ENCODE peak calls at places on chromosomes 5 and 9, in five cellular contexts. C is thoracic aorta, R is transverse colon, I is fibroblast of lung, X is neural progenitor cell. S is an unnamed sample. For H3K9me3, the result is how much of the 10 kb centered on the place peaks cover.

GRCh38 chr9:87867391-87867790 is 15.3 kb upstream of the SPATA31E1 start:
- DNase-seq in C (no peak), R (no peak), I (no peak), X (no peak), S (no peak)

GRCh38 chr5:34712565-34712964 is 56.4 kb downstream of the RAI14 start:
- DNase-seq in C (no peak), R (no peak), I (no peak), X (no peak), S (no peak)

GRCh38 chr9:87519415-87519989 is 21.8 kb downstream of the DAPK1 start:
- DNase-seq in C (no peak), R (no peak), I (no peak), X (no peak), S (no peak)

GRCh38 chr5:124332273-124332672 is 414.2 kb downstream of the ZNF608 start:
- DNase-seq in C (no peak), R (no peak), I (no peak), X (no peak), S (no peak)

GRCh38 chr9:8895498-8896224 is 1096.1 kb upstream of the DMAC1 start:
- DNase-seq in C (no peak), R (no peak), I (peak), X (peak), S (no peak)

GRCh38 chr5:39892708-39893107 is 467.9 kb upstream of the DAB2 start:
- DNase-seq in C (no peak), R (no peak), I (no peak), X (no peak), S (no peak)

GRCh38 chr9:79221084-79221483 is 350.7 kb upstream of the TLE4 start:
- DNase-seq in C (no peak), R (no peak), I (peak), X (no peak), S (no peak)

GRCh38 chr5:30937070-30937469 is 256.4 kb upstream of the CDH6 start:
- DNase-seq in C (no peak), R (no peak), I (no peak), X (no peak), S (no peak)

GRCh38 chr5:40165789-40166728 is 513.7 kb upstream of the PTGER4 start:
- DNase-seq in C (no peak), R (no peak), I (peak), X (peak), S (no peak)

GRCh38 chr5:131379071-131379538 is 115.3 kb downstream of the CDC42SE2 start:
- DNase-seq in C (no peak), R (no peak), I (peak), X (no peak), S (no peak)

GRCh38 chr5:139273322-139273571 is 20.3 kb upstream of the MATR3 start:
- DNase-seq in C (no peak), R (no peak), I (no peak), X (peak), S (no peak)

GRCh38 chr5:55923177-55923872 is 71.4 kb downstream of the IL6ST start:
- DNase-seq in C (no peak), R (no peak), I (no peak), X (peak), S (no peak)

GRCh38 chr5:177095088-177095669 is 8.5 kb downstream of the FGFR4 start:
- DNase-seq in C (no peak), R (no peak), I (no peak), X (no peak), S (no peak)

GRCh38 chr5:32061236-32061635 is 112.9 kb downstream of the GOLPH3 start:
- DNase-seq in C (no peak), R (no peak), I (no peak), X (no peak), S (no peak)

GRCh38 chr5:170300361-170301013 is 2.9 kb upstream of the LCP2 start:
- DNase-seq in C (no peak), R (no peak), I (no peak), X (no peak), S (no peak)

GRCh38 chr9:134625361-134626140 is 16.1 kb upstream of the COL5A1 start:
- DNase-seq in C (no peak), R (no peak), I (peak), X (no peak), S (peak)

GRCh38 chr9:6944896-6945295 is 187.1 kb downstream of the KDM4C start:
- DNase-seq in C (no peak), R (no peak), I (no peak), X (no peak), S (no peak)

GRCh38 chr9:89435315-89435823 is 62.5 kb downstream of the SEMA4D start:
- DNase-seq in C (no peak), R (peak), I (no peak), X (peak), S (peak)

GRCh38 chr9:81894891-81895290 is 33.3 kb upstream of the SPATA31D4 start:
- DNase-seq in C (no peak), R (no peak), I (no peak), X (no peak), S (no peak)

GRCh38 chr5:133106761-133107572 is 55.2 kb downstream of the HSPA4 start:
- DNase-seq in C (no peak), R (no peak), I (no peak), X (no peak), S (no peak)

GRCh38 chr9:29349050-29349449 is 1775.8 kb upstream of the C9orf72 start:
- DNase-seq in C (no peak), R (no peak), I (peak), X (no peak), S (no peak)

GRCh38 chr5:52007230-52007858 is 624.1 kb downstream of the ISL1 start:
- DNase-seq in C (no peak), R (no peak), I (peak), X (peak), S (no peak)

GRCh38 chr9:110099236-110099741 is 108.7 kb downstream of the C9orf152 start:
- DNase-seq in C (peak), R (no peak), I (peak), X (no peak), S (no peak)

GRCh38 chr9:35029852-35030251 is 40.3 kb downstream of the DNAJB5 start:
- DNase-seq in C (no peak), R (no peak), I (peak), X (no peak), S (no peak)

GRCh38 chr9:104494808-104495207 is 9.3 kb upstream of the OR13F1 start:
- DNase-seq in C (no peak), R (no peak), I (no peak), X (peak), S (no peak)

GRCh38 chr5:178547052-178547666 is 43.0 kb downstream of the COL23A1 start:
- DNase-seq in C (no peak), R (no peak), I (no peak), X (no peak), S (no peak)

DNA sequence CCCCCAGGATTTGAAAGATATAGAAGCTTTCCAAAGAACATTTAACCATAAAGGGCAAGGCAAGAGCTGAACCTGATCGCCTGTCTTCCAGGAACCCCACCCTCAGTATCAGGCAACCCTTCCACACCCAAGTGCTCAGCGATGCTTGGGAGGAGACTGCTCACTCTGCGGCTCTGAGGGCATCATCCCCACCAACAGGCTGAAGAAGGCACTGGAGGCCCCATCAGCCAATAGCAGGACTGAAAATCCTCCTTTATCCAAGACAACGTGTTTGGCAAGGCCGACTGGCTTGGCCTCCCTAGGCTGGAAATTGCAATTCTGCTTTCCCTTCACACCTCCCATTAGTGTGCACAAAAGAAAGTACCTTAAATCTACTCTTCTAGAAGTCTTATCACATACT is 1.4 kb upstream of the PPP2CA start:
- DNase-seq in C (no peak), R (peak), I (no peak), X (peak), S (no peak)
- H3K27ac ChIP-seq in C (peak), R (peak), I (no peak), X (no peak), S (peak)

GRCh38 chr9:127450170-127450830 is 906 bp downstream of the RPL12 start:
- DNase-seq in C (no peak), R (no peak), I (peak), X (peak), S (no peak)

GRCh38 chr9:127449332-127449966 is 1.8 kb downstream of the RPL12 start:
- DNase-seq in C (no peak), R (no peak), I (peak), X (no peak), S (no peak)

GRCh38 chr9:127447416-127448111 is 3.6 kb downstream of the RPL12 start:
- DNase-seq in C (no peak), R (no peak), I (peak), X (no peak), S (no peak)

GRCh38 chr9:127446720-127447415 is 4.3 kb downstream of the RPL12 start:
- DNase-seq in C (no peak), R (no peak), I (peak), X (no peak), S (no peak)

GRCh38 chr9:127448112-127448805 is 2.9 kb downstream of the RPL12 start:
- DNase-seq in C (no peak), R (no peak), I (peak), X (no peak), S (no peak)
- H3K9me3 ChIP-seq in C (under half), R (under half), I (under half), X (under half), S (under half)

GRCh38 chr9:13278368-13279246 is 885 bp downstream of the MPDZ start:
- DNase-seq in C (peak), R (peak), I (peak), X (peak), S (peak)
- TF ChIP-seq CTCF in C (peak), R (no peak), I (peak), X (no peak), S (no peak)

DNA sequence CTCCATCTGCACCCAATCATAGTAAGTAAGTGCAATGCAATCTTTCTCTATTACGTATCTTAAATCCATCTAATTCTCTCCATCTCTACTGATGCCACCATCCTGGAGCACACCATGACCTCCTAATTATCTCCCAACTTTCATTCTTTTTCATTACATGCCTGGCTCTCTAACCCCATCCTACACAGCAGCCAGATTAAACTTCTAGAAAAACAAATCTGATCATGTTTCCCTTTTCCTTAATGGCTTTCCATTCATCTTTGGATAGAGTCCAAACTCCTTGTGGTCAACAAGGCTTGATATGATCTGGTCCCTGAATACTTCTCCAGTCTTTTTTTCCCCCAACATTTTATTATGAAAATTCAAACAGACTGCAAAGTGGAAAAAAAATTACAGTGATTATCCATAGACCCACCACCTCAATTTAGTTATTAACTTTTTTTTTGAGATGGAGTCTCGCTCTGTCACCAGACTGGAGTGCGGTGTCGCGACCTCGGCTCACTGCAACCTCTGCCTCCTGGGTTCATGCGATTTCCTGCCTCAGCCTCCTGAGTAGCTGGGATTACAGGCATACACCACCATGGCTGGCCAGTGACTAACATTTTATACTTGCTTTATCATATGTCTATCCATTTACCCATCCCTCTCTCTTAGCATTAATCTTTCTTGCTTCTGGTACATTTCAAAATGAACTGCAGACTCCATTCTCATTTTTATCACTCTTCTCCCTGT is 5.2 kb downstream of the PPP2R2B start:
- DNase-seq in C (no peak), R (no peak), I (no peak), X (no peak), S (no peak)
- H3K27ac ChIP-seq in C (no peak), R (no peak), I (no peak), X (no peak), S (no peak)

DNA sequence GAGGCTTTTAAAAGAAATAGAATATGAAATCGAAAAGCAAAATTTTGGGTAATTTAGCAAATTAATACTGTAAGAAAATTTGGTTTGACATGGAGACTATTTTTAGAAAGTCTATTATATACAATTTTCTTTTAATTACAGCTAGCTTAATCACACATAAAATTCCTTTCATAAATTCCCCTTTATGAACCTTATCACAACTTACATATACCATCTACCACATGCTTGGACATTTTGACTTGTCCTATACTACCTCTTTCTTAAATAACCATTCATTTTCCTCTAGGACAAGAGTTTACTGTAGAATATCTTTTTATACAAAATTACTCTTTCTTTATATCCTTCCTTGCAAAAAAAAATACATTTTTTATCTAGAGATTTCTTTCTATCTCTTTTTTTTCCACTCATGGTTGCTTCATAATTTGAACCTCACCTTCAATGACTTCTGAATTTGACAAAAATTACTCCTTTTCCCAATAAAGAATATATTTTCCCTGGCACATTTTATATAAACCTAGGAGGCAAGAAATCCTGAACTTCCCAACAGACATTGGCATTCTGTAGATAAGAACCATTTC is 34.0 kb upstream of the SYK start:
- DNase-seq in C (no peak), R (no peak), I (no peak), X (peak), S (no peak)
- H3K9me3 ChIP-seq in C (under half), R (under half), I (under half), X (under half), S (under half)

DNA sequence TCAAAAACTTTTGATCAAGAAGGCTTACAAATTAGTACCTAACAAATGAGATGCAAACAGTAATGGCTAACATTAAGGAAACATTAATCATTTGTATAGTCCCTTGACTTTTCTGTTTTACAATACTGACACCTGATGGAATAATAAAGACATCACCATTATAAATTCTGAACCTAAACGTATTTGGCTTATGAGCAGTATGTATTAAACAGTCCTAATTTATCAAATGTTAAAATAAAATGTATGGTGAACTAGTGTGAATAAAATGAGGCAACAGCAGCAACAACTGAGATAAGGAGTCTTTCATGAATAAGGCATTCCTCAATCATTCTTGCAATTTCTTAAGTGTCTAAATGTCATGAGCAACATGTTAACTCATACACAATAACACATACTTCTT is 6.0 kb downstream of the PUM3 start:
- DNase-seq in C (no peak), R (no peak), I (peak), X (no peak), S (no peak)
- TF ChIP-seq CTCF in C (no peak), R (peak), I (no peak), X (peak), S (peak)